ENCODE peak calls at places on chromosomes 6 and 20, in ten cellular contexts. X, Z, Y, B, H, F, W, N, Q and L are unnamed samples.

GRCh38 chr20:37686762-37687477 is 6.9 kb upstream of the CTNNBL1 start:
- DNase-seq in X (no peak), Z (peak), Y (no peak), B (no peak), H (no peak), F (no peak), W (no peak), N (no peak), Q (peak), L (no peak)

GRCh38 chr20:50815162-50815989 is 20.5 kb downstream of the BCAS4 start:
- DNase-seq in X (no peak), Z (no peak), Y (peak), B (peak), H (peak), F (no peak), W (peak), N (peak), Q (peak), L (no peak)

GRCh38 chr6:154341876-154342275 is 14.7 kb downstream of the IPCEF1 start:
- DNase-seq in X (no peak), Z (no peak), Y (no peak), B (no peak), H (no peak), F (no peak), W (no peak), N (no peak), Q (no peak), L (no peak)

GRCh38 chr20:17608701-17609497 is 39.0 kb downstream of the DSTN start:
- DNase-seq in X (no peak), Z (no peak), Y (no peak), B (no peak), H (no peak), F (no peak), W (no peak), N (no peak), Q (no peak), L (no peak)

GRCh38 chr6:38110407-38111025 is 291.0 kb downstream of the ZFAND3 start:
- DNase-seq in X (no peak), Z (no peak), Y (no peak), B (peak), H (no peak), F (peak), W (no peak), N (peak), Q (no peak), L (no peak)

GRCh38 chr6:168088161-168089106 is 9.4 kb upstream of the FRMD1 start:
- DNase-seq in X (no peak), Z (no peak), Y (peak), B (peak), H (no peak), F (no peak), W (no peak), N (peak), Q (peak), L (no peak)

GRCh38 chr6:34563513-34563870 is 7.4 kb upstream of the SPDEF start:
- DNase-seq in X (no peak), Z (no peak), Y (no peak), B (no peak), H (no peak), F (no peak), W (no peak), N (no peak), Q (no peak), L (no peak)

GRCh38 chr6:16982827-16983226 is 119.0 kb upstream of the STMND1 start:
- DNase-seq in X (peak), Z (peak), Y (peak), B (no peak), H (no peak), F (no peak), W (no peak), N (peak), Q (peak), L (no peak)

GRCh38 chr6:111657146-111657545 is 51.5 kb upstream of the TRAF3IP2 start:
- DNase-seq in X (peak), Z (peak), Y (peak), B (no peak), H (no peak), F (no peak), W (no peak), N (peak), Q (peak), L (no peak)

GRCh38 chr6:37182736-37183590 is 13.0 kb downstream of the PIM1 start:
- DNase-seq in X (no peak), Z (no peak), Y (no peak), B (no peak), H (peak), F (no peak), W (peak), N (no peak), Q (no peak), L (no peak)

GRCh38 chr6:125444234-125444949 is 142.6 kb upstream of the HDDC2 start:
- DNase-seq in X (no peak), Z (no peak), Y (no peak), B (no peak), H (no peak), F (no peak), W (no peak), N (no peak), Q (peak), L (no peak)

GRCh38 chr20:25012616-25013189 is 20.2 kb upstream of the APMAP start:
- DNase-seq in X (no peak), Z (no peak), Y (no peak), B (no peak), H (no peak), F (no peak), W (no peak), N (no peak), Q (no peak), L (no peak)

GRCh38 chr6:135271626-135272025 is 90.5 kb downstream of the MYB start:
- DNase-seq in X (no peak), Z (no peak), Y (no peak), B (no peak), H (no peak), F (peak), W (no peak), N (no peak), Q (no peak), L (no peak)

GRCh38 chr20:53828673-53829085 is 235.0 kb upstream of the ZNF217 start:
- DNase-seq in X (peak), Z (peak), Y (peak), B (peak), H (no peak), F (no peak), W (no peak), N (peak), Q (peak), L (no peak)

GRCh38 chr20:63071541-63072181 is 64.9 kb upstream of the BHLHE23 start:
- DNase-seq in X (no peak), Z (peak), Y (peak), B (peak), H (no peak), F (peak), W (peak), N (peak), Q (peak), L (no peak)

GRCh38 chr6:136077834-136078576 is 172.1 kb downstream of the MTFR2 start:
- DNase-seq in X (peak), Z (peak), Y (peak), B (no peak), H (no peak), F (no peak), W (no peak), N (peak), Q (peak), L (no peak)

GRCh38 chr6:147715035-147715434 is 206.5 kb downstream of the SAMD5 start:
- DNase-seq in X (no peak), Z (no peak), Y (no peak), B (no peak), H (no peak), F (no peak), W (no peak), N (no peak), Q (no peak), L (no peak)

GRCh38 chr20:62281161-62281933 is 21.4 kb upstream of the ADRM1 start:
- DNase-seq in X (no peak), Z (no peak), Y (no peak), B (peak), H (no peak), F (no peak), W (no peak), N (no peak), Q (no peak), L (no peak)

GRCh38 chr6:169905041-169905807 is 153.8 kb downstream of the ERMARD start:
- DNase-seq in X (no peak), Z (peak), Y (peak), B (no peak), H (no peak), F (peak), W (no peak), N (no peak), Q (peak), L (no peak)

GRCh38 chr6:37018152-37019064 is 13.0 kb downstream of the FGD2 start:
- DNase-seq in X (peak), Z (peak), Y (peak), B (peak), H (peak), F (peak), W (peak), N (peak), Q (peak), L (no peak)

GRCh38 chr6:31356216-31356945 is 598 bp downstream of the HLA-B start:
- DNase-seq in X (no peak), Z (no peak), Y (peak), B (no peak), H (peak), F (no peak), W (peak), N (peak), Q (peak), L (no peak)

GRCh38 chr6:122696079-122696478 is 83.4 kb upstream of the FABP7 start:
- DNase-seq in X (no peak), Z (peak), Y (peak), B (no peak), H (no peak), F (peak), W (no peak), N (peak), Q (peak), L (no peak)

GRCh38 chr6:46657642-46658041 is 4.9 kb downstream of the SLC25A27 start:
- DNase-seq in X (no peak), Z (no peak), Y (no peak), B (no peak), H (no peak), F (no peak), W (no peak), N (no peak), Q (no peak), L (no peak)

GRCh38 chr6:18147160-18147559 is 7.7 kb downstream of the TPMT start:
- DNase-seq in X (peak), Z (no peak), Y (no peak), B (no peak), H (no peak), F (no peak), W (no peak), N (peak), Q (no peak), L (no peak)